ENCODE peak calls at places on chromosomes 11 and 22, in six cellular contexts. D is upper lobe of left lung, Y is GM12878, W is HepG2, X is A549, H is K562. P is an unnamed sample.

GRCh38 chr11:129223260-129223659 is 31.1 kb upstream of the ARHGAP32 start:
- ATAC-seq in X (no peak), H (no peak), D (no peak), W (no peak), Y (no peak), P (no peak)

GRCh38 chr11:70307176-70307575 is 36.7 kb downstream of the PPFIA1 start:
- ATAC-seq in Y (no peak), W (no peak), H (no peak), D (no peak), X (no peak), P (no peak)

GRCh38 chr11:20050551-20051333 is 109.5 kb downstream of the DBX1 start:
- ATAC-seq in W (no peak), H (no peak), Y (no peak), X (no peak), D (no peak), P (no peak)

GRCh38 chr11:59187587-59187986 is 15.7 kb downstream of the DTX4 start:
- ATAC-seq in H (no peak), W (no peak), X (no peak), Y (no peak), D (peak; percentile 51), P (peak; percentile 88)

GRCh38 chr22:37435970-37436603 is 8.8 kb upstream of the ELFN2 start:
- ATAC-seq in W (no peak), Y (no peak), H (no peak), X (no peak), D (no peak), P (no peak)

GRCh38 chr11:80365980-80366379 is 925.1 kb upstream of the TENM4 start:
- ATAC-seq in H (no peak), W (no peak), Y (no peak), X (no peak), D (no peak), P (no peak)

GRCh38 chr11:71240865-71241691 is 11.3 kb downstream of the SHANK2 start:
- ATAC-seq in W (peak; percentile 85), H (no peak), Y (peak; percentile 87), X (peak; percentile 85), D (peak; percentile 51), P (peak; percentile 31)

GRCh38 chr11:70367071-70367470 is 31.3 kb upstream of the CTTN start:
- ATAC-seq in X (no peak), Y (no peak), D (no peak), H (no peak), W (no peak), P (no peak)

GRCh38 chr11:112369916-112370315 is 109.3 kb upstream of the PLET1 start:
- ATAC-seq in H (no peak), W (no peak), Y (no peak), D (no peak), X (no peak), P (no peak)

GRCh38 chr22:32804036-32804435 is 2.5 kb downstream of the TIMP3 start:
- ATAC-seq in Y (no peak), X (no peak), H (peak; percentile 36), D (peak; percentile 38), W (no peak), P (no peak)

GRCh38 chr11:134945993-134946392 is 534.0 kb upstream of the B3GAT1 start:
- ATAC-seq in D (no peak), H (peak; percentile 31), W (no peak), Y (no peak), X (no peak), P (no peak)

GRCh38 chr11:118911880-118912741 is 13.6 kb downstream of the BCL9L start:
- ATAC-seq in X (peak; percentile 61), D (peak; percentile 75), H (peak; percentile 90), W (peak; percentile 43), Y (peak; percentile 18), P (peak; percentile 69)

GRCh38 chr11:47184711-47185304 is 1.4 kb downstream of the PACSIN3 start:
- ATAC-seq in H (no peak), Y (no peak), D (no peak), X (peak; percentile 3), W (peak; percentile 80), P (no peak)

GRCh38 chr11:65899356-65900124 is 648 bp downstream of the FOSL1 start:
- ATAC-seq in X (peak; percentile 68), D (peak; percentile 86), H (peak; percentile 82), W (peak; percentile 55), Y (peak; percentile 51), P (peak; percentile 64)

GRCh38 chr11:78576549-78577097 is 2.0 kb upstream of the NARS2 start:
- ATAC-seq in H (no peak), W (peak; percentile 67), D (no peak), Y (no peak), X (no peak), P (no peak)

GRCh38 chr11:27501102-27501501 is 5.5 kb downstream of the LIN7C start:
- ATAC-seq in X (no peak), W (no peak), H (no peak), D (no peak), Y (no peak), P (no peak)

GRCh38 chr11:134535029-134536025 is 123.3 kb upstream of the B3GAT1 start:
- ATAC-seq in H (no peak), W (no peak), D (no peak), X (no peak), Y (no peak), P (no peak)

GRCh38 chr22:26656896-26657851 is at the start of gene MIAT:
- ATAC-seq in D (peak; percentile 66), W (no peak), X (peak; percentile 41), Y (peak; percentile 89), H (peak; percentile 35), P (no peak)

GRCh38 chr22:39068033-39068785 is 8.9 kb upstream of the APOBEC3G start:
- ATAC-seq in D (no peak), W (no peak), Y (peak; percentile 16), H (peak; percentile 65), X (no peak), P (no peak)

GRCh38 chr22:29748248-29748893 is 18.4 kb downstream of the ZMAT5 start:
- ATAC-seq in W (no peak), Y (no peak), H (peak; percentile 48), D (no peak), X (no peak), P (no peak)

GRCh38 chr22:29751139-29751538 is 15.7 kb downstream of the ZMAT5 start:
- ATAC-seq in H (peak; percentile 73), Y (no peak), D (peak; percentile 32), W (no peak), X (no peak), P (no peak)

GRCh38 chr22:29750029-29750428 is 16.8 kb downstream of the ZMAT5 start:
- ATAC-seq in X (no peak), H (no peak), W (no peak), D (no peak), Y (no peak), P (no peak)

GRCh38 chr22:29751669-29752068 is 15.1 kb downstream of the ZMAT5 start:
- ATAC-seq in Y (no peak), W (no peak), H (no peak), D (no peak), X (no peak), P (no peak)

GRCh38 chr22:29750559-29750958 is 16.2 kb downstream of the ZMAT5 start:
- ATAC-seq in X (no peak), W (no peak), D (no peak), Y (no peak), H (peak; percentile 60), P (no peak)
- TF ChIP-seq EP300 in X (no peak), W (no peak), D (no peak), Y (no peak), H (no peak), P (no peak)

DNA sequence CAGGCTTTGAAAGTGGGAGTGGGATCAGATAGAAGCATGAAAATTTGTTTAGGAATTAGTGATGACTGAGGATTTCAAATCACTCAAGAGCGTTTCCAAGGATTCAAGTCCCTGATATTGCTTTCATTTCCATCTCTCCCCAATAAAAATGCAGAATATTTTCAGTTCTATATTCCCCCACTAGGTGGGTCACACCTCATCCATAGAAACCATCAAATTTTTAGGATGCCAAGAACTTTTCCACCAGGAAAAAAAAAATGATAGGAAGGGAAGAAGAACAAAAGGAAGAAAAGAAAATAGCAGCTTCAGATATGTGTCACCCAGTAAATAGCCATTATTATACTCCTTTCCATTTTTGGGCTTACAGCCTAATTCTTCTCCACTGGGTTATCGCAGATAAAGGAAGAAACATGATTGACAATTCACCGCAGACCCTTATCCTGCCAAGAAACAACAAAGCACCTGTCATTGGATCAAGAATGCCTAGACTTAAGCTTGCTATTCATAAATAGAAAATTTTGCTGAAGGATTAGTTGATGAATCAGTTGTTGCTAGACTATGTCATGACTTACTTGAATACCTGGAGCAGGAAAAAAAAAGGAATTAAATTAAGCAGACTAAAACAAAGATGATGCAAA is 30.3 kb upstream of the OR10D3 start:
- ATAC-seq in D (no peak), H (no peak), X (no peak), Y (no peak), W (no peak), P (no peak)
- TF ChIP-seq EP300 in D (no peak), H (no peak), X (no peak), Y (no peak), W (no peak), P (no peak)

DNA sequence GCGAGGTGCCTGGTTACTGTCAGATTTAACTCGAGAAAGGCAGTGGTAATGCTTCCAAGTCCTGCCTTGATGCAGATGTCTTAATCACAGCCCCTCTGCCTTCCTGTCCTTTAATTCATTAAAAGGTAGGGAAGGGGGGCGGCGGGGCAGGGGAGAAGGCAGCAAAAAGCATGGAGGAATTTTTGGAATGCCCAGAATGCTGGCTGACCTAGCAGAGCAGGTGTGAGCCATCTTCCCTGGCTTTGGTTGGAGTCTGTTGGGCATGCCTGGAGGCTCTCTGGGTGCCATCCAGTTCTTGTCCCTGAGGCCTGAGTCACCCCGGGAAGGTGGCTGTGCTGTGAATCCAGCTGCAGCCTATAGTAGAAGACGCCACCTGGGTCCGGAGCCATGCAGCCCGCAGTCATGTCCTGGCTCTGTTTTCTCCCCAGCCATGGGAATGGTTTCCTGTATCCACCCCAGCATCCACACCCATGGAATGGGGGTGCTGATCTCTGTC is 15.6 kb downstream of the KIAA1671 start:
- ATAC-seq in D (peak; percentile 5), Y (no peak), X (peak; percentile 48), W (no peak), H (no peak), P (no peak)
- TF ChIP-seq EP300 in D (no peak), Y (no peak), X (no peak), W (no peak), H (no peak), P (no peak)

GRCh38 chr11:115676768-115677167 is 172.6 kb upstream of the CADM1 start:
- ATAC-seq in H (no peak), D (no peak), W (no peak), Y (no peak), X (no peak), P (no peak)

GRCh38 chr11:115674831-115675230 is 170.6 kb upstream of the CADM1 start:
- ATAC-seq in D (no peak), X (no peak), W (no peak), Y (no peak), H (no peak), P (no peak)

GRCh38 chr11:115677190-115677589 is 173.0 kb upstream of the CADM1 start:
- ATAC-seq in X (no peak), H (no peak), D (no peak), Y (no peak), W (no peak), P (no peak)

GRCh38 chr11:115674176-115674575 is 170.0 kb upstream of the CADM1 start:
- ATAC-seq in W (no peak), Y (no peak), H (no peak), D (no peak), X (no peak), P (no peak)

DNA sequence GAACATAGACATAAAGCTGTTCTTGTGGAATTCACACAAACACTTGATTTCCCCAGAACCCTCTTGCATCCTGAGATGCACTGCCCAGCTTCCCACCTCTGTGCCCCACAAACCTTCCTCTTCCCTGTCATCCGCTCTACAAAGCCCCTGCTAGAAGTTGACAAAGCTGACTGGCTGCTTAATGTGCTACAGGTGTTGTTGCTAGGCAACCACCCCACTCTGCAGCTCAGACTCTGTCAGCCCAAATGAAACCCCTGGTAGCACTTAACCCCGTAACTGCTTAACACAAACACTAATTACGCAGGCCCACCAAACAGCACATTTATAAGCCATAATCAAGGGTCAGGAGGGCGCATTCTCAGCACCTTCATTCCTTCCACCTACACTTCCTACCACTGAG is 172.0 kb upstream of the CADM1 start:
- ATAC-seq in D (no peak), H (no peak), X (no peak), W (no peak), Y (no peak), P (no peak)
- TF ChIP-seq EP300 in D (no peak), H (no peak), X (no peak), W (no peak), Y (no peak), P (no peak)

P was measured in gastroesophageal sphincter.